ENCODE peak calls at places on chromosome 1, in nine cellular contexts. B is HEK293T; O is left colon; F is stromal cell of bone marrow; N is stimulated activated naive CD8-positive, alpha-beta T cell treated with anti-CD3 and anti-CD28 coated beads, Interleukin-15, amount 100 ng/mL, for 72 hours; Y is activated naive CD4-positive, alpha-beta T cell; G is stimulated activated CD8-positive, alpha-beta memory T cell treated with anti-CD3 and anti-CD28 coated beads, Interleukin-7, amount 100 ng/mL, for 1 hour; V is CD8-positive, alpha-beta T cell; J is activated T-cell treated with anti-CD3 and anti-CD28 coated beads for 1 hour. C is an unnamed sample.

GRCh38 chr1:35180776-35181374 is 12.1 kb downstream of the SFPQ start:
- DNase-seq in O (no peak), F (no peak), B (no peak), V (no peak), Y (no peak), G (no peak), J (no peak), N (no peak), C (no peak)

GRCh38 chr1:59568158-59568935 is 246.4 kb upstream of the HOOK1 start:
- DNase-seq in V (no peak), N (no peak), Y (no peak), B (no peak), F (no peak), O (no peak), J (no peak), G (no peak), C (no peak)

GRCh38 chr1:60569189-60569588 is 495.6 kb upstream of the C1orf87 start:
- DNase-seq in Y (no peak), V (no peak), O (no peak), J (no peak), G (no peak), N (no peak), B (no peak), F (no peak), C (no peak)

GRCh38 chr1:49293016-49293415 is 516.3 kb upstream of the BEND5 start:
- DNase-seq in Y (no peak), N (no peak), B (no peak), F (no peak), G (no peak), V (no peak), O (no peak), J (no peak), C (no peak)

GRCh38 chr1:212860713-212861581 is 2.9 kb downstream of the FLVCR1 start:
- DNase-seq in V (no peak), J (no peak), G (no peak), Y (no peak), O (no peak), B (no peak), N (no peak), F (no peak), C (no peak)

GRCh38 chr1:106926748-106927582 is 129.5 kb upstream of the PRMT6 start:
- DNase-seq in O (no peak), V (no peak), G (no peak), F (no peak), Y (no peak), N (no peak), J (no peak), B (no peak), C (no peak)

GRCh38 chr1:161747789-161748188 is 1.8 kb upstream of the DUSP12 start:
- DNase-seq in G (no peak), B (no peak), Y (no peak), J (no peak), N (no peak), F (no peak), V (no peak), O (no peak), C (no peak)

GRCh38 chr1:32014937-32015363 is 1.3 kb downstream of the KHDRBS1 start:
- DNase-seq in O (no peak), J (no peak), V (no peak), G (no peak), N (peak; percentile 37), Y (no peak), F (no peak), B (no peak), C (no peak)

GRCh38 chr1:26180010-26180506 is 2.8 kb downstream of the CNKSR1 start:
- DNase-seq in B (no peak), J (no peak), V (no peak), Y (no peak), F (no peak), G (no peak), N (no peak), O (no peak), C (no peak)

GRCh38 chr1:116814935-116815334 is 60.7 kb downstream of the CD2 start:
- DNase-seq in Y (no peak), F (no peak), V (no peak), O (no peak), N (peak; percentile 41), G (no peak), B (no peak), J (no peak), C (no peak)

GRCh38 chr1:30950700-30951099 is 42.1 kb upstream of the SDC3 start:
- DNase-seq in B (no peak), V (no peak), F (no peak), Y (no peak), O (no peak), G (no peak), N (no peak), J (no peak), C (no peak)

GRCh38 chr1:243756529-243756928 is 93.5 kb downstream of the AKT3 start:
- DNase-seq in Y (no peak), J (no peak), F (no peak), B (no peak), O (no peak), N (no peak), G (no peak), V (no peak), C (no peak)

GRCh38 chr1:86207323-86207722 is 50.8 kb upstream of the COL24A1 start:
- DNase-seq in V (no peak), G (no peak), O (no peak), B (no peak), Y (no peak), N (no peak), J (no peak), F (peak; percentile 97), C (no peak)

GRCh38 chr1:119743308-119743707 is 25.4 kb downstream of the HMGCS2 start:
- DNase-seq in V (no peak), J (no peak), F (no peak), G (no peak), Y (no peak), B (no peak), O (no peak), N (no peak), C (no peak)

GRCh38 chr1:237817277-237817676 is 73.4 kb downstream of the ZP4 start:
- DNase-seq in Y (no peak), J (no peak), V (no peak), F (peak; percentile 13), N (no peak), G (no peak), O (no peak), B (no peak), C (no peak)